ENCODE peak calls at places on chromosome 11, in eight cellular contexts. R is iris pigment epithelial cell, T is NCI-H226, S is NCI-H1092, Y is WERI-Rb-1, M is DMS153, D is ascending aorta, U is retinal pigment epithelial cell. L is an unnamed sample.

GRCh38 chr11:34647532-34647931 is 26.6 kb downstream of the EHF start:
- DNase-seq in T (no peak), Y (no peak), S (no peak), D (no peak), R (no peak), M (no peak), U (no peak), L (no peak)

GRCh38 chr11:69262918-69263735 is 30.8 kb upstream of the MYEOV start:
- DNase-seq in Y (no peak), R (no peak), D (no peak), M (no peak), S (no peak), U (no peak), T (no peak), L (no peak)

GRCh38 chr11:68343761-68344256 is 31.4 kb downstream of the LRP5 start:
- DNase-seq in T (no peak), Y (no peak), U (no peak), M (no peak), R (no peak), D (no peak), S (no peak), L (no peak)

GRCh38 chr11:450809-451451 is 851 bp downstream of the PTDSS2 start:
- DNase-seq in D (peak), M (peak), Y (peak), U (peak), S (peak), R (peak), T (peak), L (peak)

GRCh38 chr11:94732617-94733292 is 35.4 kb upstream of the AMOTL1 start:
- DNase-seq in M (peak), T (peak), S (no peak), Y (no peak), R (peak), D (no peak), U (no peak), L (no peak)

GRCh38 chr11:27514558-27514957 is 8.0 kb upstream of the LIN7C start:
- DNase-seq in R (no peak), D (no peak), M (no peak), T (no peak), U (no peak), S (no peak), Y (no peak), L (no peak)

GRCh38 chr11:46363455-46363920 is 16.2 kb downstream of the DGKZ start:
- DNase-seq in M (no peak), Y (peak), D (no peak), S (no peak), R (no peak), T (no peak), U (no peak), L (no peak)

GRCh38 chr11:12868315-12869073 is 140.6 kb upstream of the RASSF10 start:
- DNase-seq in S (no peak), T (peak), Y (no peak), M (no peak), U (no peak), D (no peak), R (peak), L (no peak)

GRCh38 chr11:125423247-125423849 is 72.7 kb downstream of the FEZ1 start:
- DNase-seq in U (no peak), S (no peak), T (no peak), Y (peak), D (no peak), M (peak), R (no peak), L (no peak)

GRCh38 chr11:68990995-68991780 is 10.4 kb upstream of the MRGPRD start:
- DNase-seq in S (no peak), M (no peak), R (no peak), T (no peak), Y (no peak), U (no peak), D (no peak), L (no peak)

GRCh38 chr11:69640995-69641581 is at the start of gene CCND1:
- DNase-seq in D (no peak), T (peak), Y (peak), R (peak), S (peak), M (peak), U (peak), L (peak)

GRCh38 chr11:85918910-85919794 is 64.0 kb downstream of the CCDC83 start:
- DNase-seq in D (no peak), U (no peak), M (no peak), T (no peak), Y (no peak), S (no peak), R (no peak), L (peak)

GRCh38 chr11:31442086-31442485 is 67.3 kb downstream of the IMMP1L start:
- DNase-seq in M (peak), T (no peak), S (peak), R (no peak), Y (no peak), U (no peak), D (no peak), L (no peak)

GRCh38 chr11:104163100-104164027 is 583 bp downstream of the PDGFD start:
- DNase-seq in D (no peak), R (peak), U (no peak), Y (no peak), M (no peak), S (no peak), T (no peak), L (no peak)

GRCh38 chr11:10304495-10305261 is at the start of gene ADM:
- DNase-seq in S (no peak), U (no peak), Y (peak), R (peak), T (peak), M (peak), D (no peak), L (no peak)

GRCh38 chr11:79237676-79238075 is 203.2 kb downstream of the TENM4 start:
- DNase-seq in M (no peak), Y (no peak), R (peak), T (no peak), S (no peak), D (no peak), U (peak), L (no peak)

GRCh38 chr11:15852179-15852578 is 504.2 kb downstream of the SOX6 start:
- DNase-seq in M (no peak), S (no peak), R (peak), D (no peak), Y (peak), T (no peak), U (no peak), L (peak)

GRCh38 chr11:103845331-103845730 is 191.1 kb upstream of the DDI1 start:
- DNase-seq in T (peak), U (no peak), M (no peak), Y (no peak), D (no peak), R (no peak), S (no peak), L (no peak)

GRCh38 chr11:111829185-111829968 is 42.0 kb downstream of the ALG9 start:
- DNase-seq in R (no peak), Y (no peak), D (no peak), M (no peak), S (no peak), T (no peak), U (no peak), L (no peak)

GRCh38 chr11:76794371-76795284 is 11.5 kb downstream of the TSKU start:
- DNase-seq in U (no peak), S (no peak), T (no peak), D (no peak), R (no peak), M (no peak), Y (no peak), L (no peak)

GRCh38 chr11:111137846-111138245 is 107.7 kb upstream of the POU2AF2 start:
- DNase-seq in U (no peak), T (no peak), S (peak), R (no peak), M (peak), D (no peak), Y (no peak), L (no peak)

GRCh38 chr11:27413218-27413617 is 50.2 kb upstream of the CCDC34 start:
- DNase-seq in D (no peak), U (no peak), T (no peak), R (no peak), M (no peak), S (no peak), Y (no peak), L (no peak)

GRCh38 chr11:59427068-59427382 is 812 bp upstream of the OR5A2 start:
- DNase-seq in M (no peak), D (no peak), S (no peak), U (no peak), T (no peak), R (no peak), Y (no peak), L (no peak)

GRCh38 chr11:124840666-124841065 is 24.6 kb upstream of the ROBO3 start:
- DNase-seq in Y (no peak), D (no peak), R (no peak), M (no peak), U (no peak), T (no peak), S (no peak), L (no peak)

GRCh38 chr11:73330569-73331093 is 22.6 kb downstream of the ARHGEF17 start:
- DNase-seq in D (no peak), U (no peak), M (no peak), Y (peak), T (peak), S (no peak), R (peak), L (peak)

GRCh38 chr11:68838572-68838964 is 3.1 kb downstream of the CPT1A start:
- DNase-seq in T (no peak), U (no peak), M (no peak), S (no peak), Y (no peak), R (peak), D (no peak), L (peak)

GRCh38 chr11:86370922-86371614 is 3.6 kb upstream of the CCDC81 start:
- DNase-seq in M (no peak), Y (no peak), T (peak), D (no peak), U (no peak), S (no peak), R (peak), L (peak)

GRCh38 chr11:122150484-122151124 is 34.6 kb upstream of the BLID start:
- DNase-seq in T (no peak), Y (no peak), U (no peak), D (no peak), M (no peak), R (no peak), S (no peak), L (no peak)

GRCh38 chr11:27489092-27489491 is 16.5 kb upstream of the LGR4 start:
- DNase-seq in R (no peak), Y (no peak), M (no peak), U (no peak), S (no peak), T (no peak), D (no peak), L (no peak)

GRCh38 chr11:61891331-61892084 is at the start of gene FADS3:
- DNase-seq in T (peak), R (peak), U (no peak), M (peak), S (peak), Y (peak), D (peak), L (peak)

GRCh38 chr11:121435796-121436511 is 16.2 kb upstream of the SORL1 start:
- DNase-seq in S (no peak), D (no peak), T (no peak), R (no peak), U (no peak), Y (peak), M (no peak), L (no peak)

GRCh38 chr11:3169235-3169951 is 4.3 kb upstream of the OSBPL5 start:
- DNase-seq in S (no peak), Y (no peak), U (no peak), R (peak), T (peak), M (no peak), D (no peak), L (peak)

GRCh38 chr11:66701432-66702240 is 23.9 kb upstream of the RBM4B start:
- DNase-seq in T (no peak), M (no peak), R (no peak), D (no peak), U (no peak), S (no peak), Y (no peak), L (peak)

GRCh38 chr11:122108192-122108799 is 7.7 kb downstream of the BLID start:
- DNase-seq in D (no peak), T (no peak), M (no peak), R (peak), S (peak), U (no peak), Y (peak), L (peak)

GRCh38 chr11:134558916-134559616 is 147.0 kb upstream of the B3GAT1 start:
- DNase-seq in R (no peak), D (no peak), M (no peak), Y (no peak), U (no peak), T (no peak), S (no peak), L (no peak)

GRCh38 chr11:75921808-75922207 is 106.8 kb downstream of the UVRAG start:
- DNase-seq in Y (no peak), U (no peak), T (no peak), R (no peak), S (no peak), D (no peak), M (no peak), L (no peak)

GRCh38 chr11:95485115-95485900 is 254.3 kb upstream of the SESN3 start:
- DNase-seq in D (no peak), Y (no peak), U (peak), M (no peak), R (peak), S (no peak), T (no peak), L (no peak)

GRCh38 chr11:128483211-128483788 is 104.1 kb downstream of the ETS1 start:
- DNase-seq in D (no peak), T (no peak), R (no peak), Y (no peak), S (no peak), U (no peak), M (no peak), L (no peak)

GRCh38 chr11:77353131-77353530 is 51.6 kb upstream of the GDPD4 start:
- DNase-seq in Y (no peak), U (no peak), M (no peak), T (no peak), R (no peak), S (no peak), D (no peak), L (no peak)

L was measured in OCI-M1.